ENCODE peak calls at places on chromosomes 4 and X, in four cellular contexts. One of them, this sample, is unnamed.

GRCh38 chrX:114152130-114152529 is 431.8 kb upstream of the HTR2C start:
- DNase-seq in H9: no peak
- DNase-seq in NCI-H2029 treated with DMSO at 0.1 percent for 48 hours: no peak
- DNase-seq in nephron progenitor cell: no peak
- DNase-seq in this sample: no peak

GRCh38 chr4:89528525-89529133 is 221.0 kb upstream of the GPRIN3 start:
- DNase-seq in H9: no peak
- DNase-seq in NCI-H2029 treated with DMSO at 0.1 percent for 48 hours: no peak
- DNase-seq in nephron progenitor cell: no peak
- DNase-seq in this sample: no peak

GRCh38 chr4:109816082-109816442 is 500 bp downstream of the GAR1 start:
- DNase-seq in H9: no peak
- DNase-seq in NCI-H2029 treated with DMSO at 0.1 percent for 48 hours: no peak
- DNase-seq in nephron progenitor cell: peak
- DNase-seq in this sample: no peak

GRCh38 chrX:101462892-101463291 is 22.4 kb upstream of the ARMCX4 start:
- DNase-seq in H9: peak
- DNase-seq in NCI-H2029 treated with DMSO at 0.1 percent for 48 hours: peak
- DNase-seq in nephron progenitor cell: no peak
- DNase-seq in this sample: peak

GRCh38 chrX:2145672-2146412 is 354.9 kb downstream of the DHRSX start:
- DNase-seq in H9: no peak
- DNase-seq in NCI-H2029 treated with DMSO at 0.1 percent for 48 hours: no peak
- DNase-seq in nephron progenitor cell: no peak
- DNase-seq in this sample: no peak

GRCh38 chrX:8820910-8821527 is 19.8 kb upstream of the FAM9A start:
- DNase-seq in H9: peak
- DNase-seq in NCI-H2029 treated with DMSO at 0.1 percent for 48 hours: no peak
- DNase-seq in nephron progenitor cell: peak
- DNase-seq in this sample: no peak

GRCh38 chrX:40434947-40435346 is 145.8 kb upstream of the ATP6AP2 start:
- DNase-seq in H9: peak
- DNase-seq in NCI-H2029 treated with DMSO at 0.1 percent for 48 hours: no peak
- DNase-seq in nephron progenitor cell: peak
- DNase-seq in this sample: peak

GRCh38 chrX:12984629-12985303 is 9.9 kb downstream of the TMSB4X start:
- DNase-seq in H9: no peak
- DNase-seq in NCI-H2029 treated with DMSO at 0.1 percent for 48 hours: no peak
- DNase-seq in nephron progenitor cell: no peak
- DNase-seq in this sample: no peak

GRCh38 chr4:12987284-12987683 is 496.9 kb downstream of the RAB28 start:
- DNase-seq in H9: no peak
- DNase-seq in NCI-H2029 treated with DMSO at 0.1 percent for 48 hours: no peak
- DNase-seq in nephron progenitor cell: no peak
- DNase-seq in this sample: no peak

GRCh38 chr4:186297013-186297645 is 31.1 kb downstream of the F11 start:
- DNase-seq in H9: no peak
- DNase-seq in NCI-H2029 treated with DMSO at 0.1 percent for 48 hours: peak
- DNase-seq in nephron progenitor cell: peak
- DNase-seq in this sample: no peak

GRCh38 chrX:86149089-86149488 is 838 bp downstream of the DACH2 start:
- DNase-seq in H9: no peak
- DNase-seq in NCI-H2029 treated with DMSO at 0.1 percent for 48 hours: no peak
- DNase-seq in nephron progenitor cell: no peak
- DNase-seq in this sample: no peak

GRCh38 chr4:123304151-123305021 is 92.2 kb upstream of the SPRY1 start:
- DNase-seq in H9: peak
- DNase-seq in NCI-H2029 treated with DMSO at 0.1 percent for 48 hours: no peak
- DNase-seq in nephron progenitor cell: peak
- DNase-seq in this sample: no peak

GRCh38 chrX:46180258-46180687 is 364.9 kb downstream of the ZNF674 start:
- DNase-seq in H9: no peak
- DNase-seq in NCI-H2029 treated with DMSO at 0.1 percent for 48 hours: no peak
- DNase-seq in nephron progenitor cell: no peak
- DNase-seq in this sample: peak

GRCh38 chr4:825063-825968 is 613 bp downstream of the CPLX1 start:
- DNase-seq in H9: no peak
- DNase-seq in NCI-H2029 treated with DMSO at 0.1 percent for 48 hours: no peak
- DNase-seq in nephron progenitor cell: peak
- DNase-seq in this sample: peak

GRCh38 chr4:158484173-158484885 is 37.4 kb upstream of the RXFP1 start:
- DNase-seq in H9: no peak
- DNase-seq in NCI-H2029 treated with DMSO at 0.1 percent for 48 hours: no peak
- DNase-seq in nephron progenitor cell: no peak
- DNase-seq in this sample: no peak

GRCh38 chr4:173130671-173131070 is 37.9 kb upstream of the GALNT7 start:
- DNase-seq in H9: no peak
- DNase-seq in NCI-H2029 treated with DMSO at 0.1 percent for 48 hours: no peak
- DNase-seq in nephron progenitor cell: no peak
- DNase-seq in this sample: no peak

GRCh38 chr4:155999743-156000142 is 46.1 kb upstream of the CTSO start:
- DNase-seq in H9: peak
- DNase-seq in NCI-H2029 treated with DMSO at 0.1 percent for 48 hours: no peak
- DNase-seq in nephron progenitor cell: peak
- DNase-seq in this sample: peak

GRCh38 chr4:156293657-156294297 is 340.1 kb upstream of the CTSO start:
- DNase-seq in H9: no peak
- DNase-seq in NCI-H2029 treated with DMSO at 0.1 percent for 48 hours: no peak
- DNase-seq in nephron progenitor cell: no peak
- DNase-seq in this sample: no peak

GRCh38 chr4:182023469-182023868 is 219.7 kb upstream of the TENM3 start:
- DNase-seq in H9: no peak
- DNase-seq in NCI-H2029 treated with DMSO at 0.1 percent for 48 hours: peak
- DNase-seq in nephron progenitor cell: no peak
- DNase-seq in this sample: no peak

GRCh38 chrX:41148553-41148952 is 63.3 kb downstream of the USP9X start:
- DNase-seq in H9: no peak
- DNase-seq in NCI-H2029 treated with DMSO at 0.1 percent for 48 hours: no peak
- DNase-seq in nephron progenitor cell: no peak
- DNase-seq in this sample: no peak

GRCh38 chr4:6824071-6824470 is 41.5 kb downstream of the KIAA0232 start:
- DNase-seq in H9: no peak
- DNase-seq in NCI-H2029 treated with DMSO at 0.1 percent for 48 hours: no peak
- DNase-seq in nephron progenitor cell: no peak
- DNase-seq in this sample: no peak